ENCODE peak calls at places on chromosomes 1 and 21, in seven cellular contexts. G, L, T, S, D, U and I are unnamed samples.

GRCh38 chr1:94316836-94317789 is 79.7 kb upstream of the ARHGAP29 start:
- DNase-seq in D (no peak), G (no peak), T (no peak), U (no peak), L (no peak), S (no peak), I (no peak)

GRCh38 chr1:226946841-226947240 is 6.7 kb downstream of the COQ8A start:
- DNase-seq in G (no peak), D (no peak), S (no peak), U (no peak), L (peak; percentile 53), T (no peak), I (no peak)

GRCh38 chr1:7220007-7220406 is 434.8 kb downstream of the CAMTA1 start:
- DNase-seq in L (no peak), G (no peak), S (no peak), D (no peak), U (no peak), T (no peak), I (no peak)

GRCh38 chr1:36517415-36517814 is 34.7 kb upstream of the CSF3R start:
- DNase-seq in L (no peak), G (no peak), D (no peak), T (no peak), S (no peak), U (no peak), I (no peak)

GRCh38 chr1:241918879-241919278 is 38.7 kb upstream of the BECN2 start:
- DNase-seq in U (no peak), D (no peak), G (no peak), L (no peak), T (no peak), S (no peak), I (no peak)

GRCh38 chr1:21939650-21940374 is 2.7 kb upstream of the HSPG2 start:
- DNase-seq in U (no peak), T (no peak), L (peak; percentile 16), S (no peak), G (peak; percentile 94), D (peak; percentile 94), I (no peak)

GRCh38 chr1:41641483-41641829 is 157.0 kb upstream of the EDN2 start:
- DNase-seq in T (no peak), L (no peak), U (no peak), G (no peak), D (no peak), S (no peak), I (no peak)

GRCh38 chr21:40143822-40144525 is 276.7 kb downstream of the PCP4 start:
- DNase-seq in D (no peak), G (peak; percentile 7), U (no peak), L (no peak), S (no peak), T (peak; percentile 35), I (no peak)

GRCh38 chr21:14243877-14244276 is 27.9 kb downstream of the RBM11 start:
- DNase-seq in G (no peak), T (no peak), U (no peak), L (no peak), D (no peak), S (no peak), I (no peak)

GRCh38 chr1:109823543-109824348 is 60.0 kb upstream of the EPS8L3 start:
- DNase-seq in S (no peak), L (no peak), T (no peak), U (no peak), D (no peak), G (no peak), I (no peak)

GRCh38 chr1:174352117-174352516 is 95.6 kb upstream of the GPR52 start:
- DNase-seq in U (no peak), T (no peak), D (no peak), S (no peak), G (no peak), L (no peak), I (no peak)

GRCh38 chr1:151616505-151616849 is 4.6 kb downstream of the SNX27 start:
- DNase-seq in T (no peak), U (no peak), S (no peak), L (no peak), D (no peak), G (no peak), I (no peak)

GRCh38 chr1:226181996-226182714 is 4.4 kb downstream of the ACBD3 start:
- DNase-seq in L (no peak), D (no peak), U (no peak), G (no peak), T (no peak), S (no peak), I (no peak)

GRCh38 chr1:58460469-58460868 is 86.1 kb downstream of the OMA1 start:
- DNase-seq in D (no peak), L (no peak), U (no peak), T (no peak), G (no peak), S (no peak), I (no peak)

GRCh38 chr1:21781971-21782867 is 730 bp downstream of the USP48 start:
- DNase-seq in G (peak; percentile 32), D (no peak), T (peak; percentile 56), L (peak; percentile 28), U (peak; percentile 21), S (peak; percentile 41), I (no peak)

GRCh38 chr1:115462677-115463076 is 124.6 kb upstream of the NGF start:
- DNase-seq in L (no peak), T (no peak), G (no peak), U (no peak), S (no peak), D (no peak), I (no peak)

GRCh38 chr1:36400825-36401601 is 3.3 kb upstream of the LSM10 start:
- DNase-seq in T (peak; percentile 17), U (no peak), S (no peak), G (no peak), L (no peak), D (no peak), I (no peak)

GRCh38 chr1:167439301-167439988 is 78.9 kb downstream of the CD247 start:
- DNase-seq in L (no peak), G (no peak), S (no peak), D (no peak), T (peak; percentile 29), U (no peak), I (no peak)

GRCh38 chr1:224500802-224501201 is 66.2 kb upstream of the WDR26 start:
- DNase-seq in T (no peak), D (no peak), G (no peak), S (no peak), U (no peak), L (peak; percentile 37), I (no peak)

GRCh38 chr1:925532-926421 is 2.1 kb downstream of the SAMD11 start:
- DNase-seq in S (no peak), G (no peak), L (peak; percentile 41), D (no peak), U (no peak), T (no peak), I (no peak)

GRCh38 chr1:24203404-24203803 is 16.3 kb upstream of the IFNLR1 start:
- DNase-seq in L (no peak), T (no peak), G (no peak), D (no peak), S (no peak), U (peak; percentile 9), I (no peak)

GRCh38 chr1:165633624-165634023 is 2.6 kb downstream of the MGST3 start:
- DNase-seq in S (no peak), U (no peak), L (no peak), G (peak; percentile 9), T (no peak), D (no peak), I (no peak)

GRCh38 chr1:43779805-43780403 is 72.6 kb downstream of the ST3GAL3 start:
- DNase-seq in S (no peak), L (no peak), G (no peak), U (no peak), T (no peak), D (no peak), I (no peak)

GRCh38 chr1:69824932-69825331 is 257.2 kb downstream of the LRRC7 start:
- DNase-seq in L (peak; percentile 89), S (no peak), T (no peak), U (no peak), G (no peak), D (no peak), I (no peak)

GRCh38 chr1:87989346-87989745 is 660.7 kb downstream of the LMO4 start:
- DNase-seq in U (no peak), D (no peak), G (no peak), S (no peak), T (no peak), L (no peak), I (no peak)

GRCh38 chr1:7047866-7048265 is 262.6 kb downstream of the CAMTA1 start:
- DNase-seq in U (no peak), L (no peak), G (no peak), D (no peak), T (no peak), S (no peak), I (no peak)

GRCh38 chr1:115210302-115210711 is 121.0 kb upstream of the TSPAN2 start:
- DNase-seq in S (no peak), G (peak; percentile 41), U (no peak), D (no peak), L (no peak), T (no peak), I (no peak)

GRCh38 chr1:220594356-220594755 is 66.4 kb downstream of the MARK1 start:
- DNase-seq in D (no peak), S (no peak), U (no peak), L (no peak), G (no peak), T (no peak), I (no peak)

GRCh38 chr1:151820940-151821339 is 10.7 kb downstream of the RORC start:
- DNase-seq in T (no peak), S (no peak), L (no peak), G (no peak), U (no peak), D (no peak), I (no peak)

GRCh38 chr1:37862330-37862729 is 2.9 kb upstream of the MTF1 start:
- DNase-seq in D (no peak), U (no peak), T (no peak), L (no peak), S (no peak), G (no peak), I (no peak)

GRCh38 chr1:67052741-67053534 is 1.0 kb downstream of the SLC35D1 start:
- DNase-seq in U (no peak), S (peak; percentile 13), G (no peak), D (no peak), L (no peak), T (peak; percentile 60), I (no peak)

GRCh38 chr1:75423616-75424015 is 187.3 kb downstream of the SLC44A5 start:
- DNase-seq in S (no peak), L (peak; percentile 17), D (no peak), G (no peak), U (no peak), T (no peak), I (no peak)